ENCODE peak calls at places on chromosomes 16 and 17, in four cellular contexts. Y is WTC11, R is NCI-H1105, N is amniotic stem cell. Q is an unnamed sample.

GRCh38 chr16:85231959-85232358 is 119.7 kb upstream of the CIBAR2 start:
- DNase-seq in Y (no peak), R (no peak), N (no peak), Q (no peak)

GRCh38 chr16:85491798-85492616 is 121.1 kb upstream of the GSE1 start:
- DNase-seq in Y (no peak), R (no peak), N (no peak), Q (no peak)

GRCh38 chr17:38434178-38434665 is 6.0 kb downstream of the ARHGAP23 start:
- DNase-seq in Y (no peak), R (no peak), N (no peak), Q (no peak)

GRCh38 chr16:69709456-69710084 is 16.8 kb downstream of the NQO1 start:
- DNase-seq in Y (no peak), R (peak), N (peak), Q (peak)

GRCh38 chr16:68978303-68978954 is 127.0 kb upstream of the HAS3 start:
- DNase-seq in Y (no peak), R (no peak), N (no peak), Q (no peak)

GRCh38 chr16:7115898-7116297 is 216.7 kb upstream of the RBFOX1 start:
- DNase-seq in Y (no peak), R (no peak), N (no peak), Q (no peak)

GRCh38 chr16:11301645-11302513 is 20.7 kb upstream of the PRM1 start:
- DNase-seq in Y (no peak), R (no peak), N (no peak), Q (no peak)

GRCh38 chr17:68196394-68197090 is 51.3 kb upstream of the AMZ2 start:
- DNase-seq in Y (no peak), R (no peak), N (no peak), Q (no peak)

GRCh38 chr17:60392845-60393702 is 1.1 kb upstream of the USP32 start:
- DNase-seq in Y (no peak), R (peak), N (peak), Q (peak)

GRCh38 chr16:24610421-24610765 is 71.0 kb downstream of the RBBP6 start:
- DNase-seq in Y (peak), R (no peak), N (no peak), Q (peak)

GRCh38 chr16:74585846-74586392 is 21.0 kb downstream of the GLG1 start:
- DNase-seq in Y (no peak), R (no peak), N (no peak), Q (no peak)

GRCh38 chr17:4720787-4721186 is 10.4 kb downstream of the ARRB2 start:
- DNase-seq in Y (no peak), R (no peak), N (no peak), Q (no peak)

GRCh38 chr16:88503374-88503770 is 50.3 kb downstream of the ZFPM1 start:
- DNase-seq in Y (no peak), R (no peak), N (no peak), Q (no peak)

GRCh38 chr16:66512589-66513404 is 37.1 kb downstream of the TK2 start:
- DNase-seq in Y (no peak), R (no peak), N (no peak), Q (no peak)

GRCh38 chr17:75876190-75876937 is 2.0 kb downstream of the TRIM47 start:
- DNase-seq in Y (peak), R (no peak), N (no peak), Q (no peak)

Q was measured in astrocyte of the cerebellum.